ENCODE peak calls at places on chromosomes 13 and 19, in eight cellular contexts. N, U, W, Z, D, E, O and F are unnamed samples.

GRCh38 chr13:42320375-42320787 is 48.4 kb downstream of the AKAP11 start:
- DNase-seq in U (no peak), E (no peak), W (no peak), O (no peak), Z (no peak), N (no peak), D (no peak), F (no peak)

GRCh38 chr13:51608857-51609406 is 24.7 kb downstream of the WDFY2 start:
- DNase-seq in W (no peak), D (no peak), U (no peak), E (no peak), N (no peak), O (no peak), Z (no peak), F (no peak)

GRCh38 chr19:11268783-11269267 is 6.5 kb upstream of the DOCK6 start:
- DNase-seq in N (peak), U (no peak), E (peak), O (no peak), W (no peak), Z (peak), D (no peak), F (peak)

GRCh38 chr19:4284176-4284958 is 5.3 kb downstream of the SHD start:
- DNase-seq in O (no peak), U (no peak), Z (no peak), E (peak), W (no peak), D (no peak), N (no peak), F (no peak)

GRCh38 chr13:113456116-113456702 is 2.9 kb upstream of the ADPRHL1 start:
- DNase-seq in W (no peak), Z (no peak), O (no peak), D (no peak), U (no peak), E (no peak), N (no peak), F (no peak)

GRCh38 chr13:50626031-50626643 is 217.4 kb downstream of the DLEU7 start:
- DNase-seq in U (no peak), N (peak), O (no peak), Z (peak), W (no peak), D (no peak), E (no peak), F (peak)

GRCh38 chr13:75312884-75313520 is 169.0 kb downstream of the TBC1D4 start:
- DNase-seq in O (peak), U (no peak), N (no peak), W (peak), E (no peak), Z (no peak), D (no peak), F (no peak)

GRCh38 chr19:11263726-11264125 is 1.4 kb upstream of the DOCK6 start:
- DNase-seq in D (no peak), W (no peak), U (no peak), E (no peak), O (no peak), Z (no peak), N (no peak), F (no peak)

GRCh38 chr19:588093-588742 is 1.5 kb upstream of the HCN2 start:
- DNase-seq in W (peak), Z (peak), O (peak), U (no peak), D (peak), N (no peak), E (peak), F (peak)

GRCh38 chr13:21557995-21558394 is 46.0 kb downstream of the MICU2 start:
- DNase-seq in W (no peak), Z (peak), N (no peak), U (no peak), D (no peak), O (peak), E (peak), F (peak)

GRCh38 chr19:1465191-1466016 is 13.6 kb downstream of the C19orf25 start:
- DNase-seq in D (no peak), W (no peak), U (no peak), E (peak), O (no peak), N (no peak), Z (no peak), F (peak)

GRCh38 chr13:23672616-23673015 is 102.4 kb downstream of the TNFRSF19 start:
- DNase-seq in N (peak), U (no peak), W (no peak), E (no peak), D (no peak), Z (no peak), O (no peak), F (peak)

GRCh38 chr19:1000095-1000494 is at the start of gene GRIN3B:
- DNase-seq in N (no peak), D (peak), Z (peak), U (peak), O (peak), E (peak), W (no peak), F (peak)

GRCh38 chr19:8161135-8161646 is 11.8 kb upstream of the FBN3 start:
- DNase-seq in Z (peak), E (no peak), W (peak), D (peak), O (peak), U (no peak), N (no peak), F (peak)

GRCh38 chr19:4292515-4292914 is 9.7 kb downstream of the TMIGD2 start:
- DNase-seq in W (no peak), N (no peak), U (no peak), E (no peak), O (no peak), D (no peak), Z (no peak), F (no peak)